ENCODE peak calls at places on chromosomes 1 and 21, in nine cellular contexts. D is A549, G is tibial artery, I is stomach, X is fibroblast of the aortic adventitia, B is body of pancreas, U is fibroblast of lung, R is colonic mucosa, F is foreskin fibroblast. P is an unnamed sample.

GRCh38 chr1:41882496-41882895 is 36.2 kb downstream of the HIVEP3 start:
- DNase-seq in D (no peak), G (no peak), I (no peak), X (no peak), B (no peak), U (no peak), R (no peak), F (no peak), P (no peak)

GRCh38 chr1:58238846-58239245 is 307.7 kb downstream of the OMA1 start:
- DNase-seq in D (no peak), G (no peak), I (no peak), X (no peak), B (no peak), U (no peak), R (no peak), F (no peak), P (no peak)

GRCh38 chr1:56502700-56503245 is 76.6 kb downstream of the PLPP3 start:
- DNase-seq in D (peak), G (no peak), I (no peak), X (peak), B (no peak), U (peak), R (no peak), F (peak), P (no peak)

GRCh38 chr1:226712779-226713420 is 26.2 kb downstream of the ITPKB start:
- DNase-seq in D (no peak), G (no peak), I (no peak), X (no peak), B (no peak), U (no peak), R (no peak), F (no peak), P (no peak)

GRCh38 chr1:26483980-26484379 is 11.7 kb downstream of the HMGN2 start:
- DNase-seq in D (no peak), G (no peak), I (no peak), X (peak), B (no peak), U (peak), R (no peak), F (no peak), P (no peak)

GRCh38 chr21:39373634-39374033 is 24.7 kb upstream of the HMGN1 start:
- DNase-seq in D (peak), G (no peak), I (no peak), X (peak), B (no peak), U (peak), R (no peak), F (peak), P (peak)

GRCh38 chr1:153774036-153774435 is 1.2 kb upstream of the SLC27A3 start:
- DNase-seq in D (no peak), G (no peak), I (no peak), X (no peak), B (no peak), U (no peak), R (no peak), F (no peak), P (no peak)

GRCh38 chr1:99657213-99658030 is 11.5 kb downstream of the PALMD start:
- DNase-seq in D (no peak), G (no peak), I (no peak), X (no peak), B (no peak), U (peak), R (no peak), F (no peak), P (peak)

GRCh38 chr1:52294580-52294979 is 71.4 kb downstream of the CC2D1B start:
- DNase-seq in D (no peak), G (no peak), I (no peak), X (peak), B (no peak), U (peak), R (no peak), F (peak), P (no peak)

GRCh38 chr1:97581614-97582051 is 339.2 kb downstream of the DPYD start:
- DNase-seq in D (peak), G (no peak), I (no peak), X (peak), B (no peak), U (peak), R (no peak), F (peak), P (no peak)

GRCh38 chr1:19081218-19081893 is 124.9 kb upstream of the IFFO2 start:
- DNase-seq in D (peak), G (peak), I (no peak), X (peak), B (no peak), U (peak), R (peak), F (peak), P (peak)
- H3K4me3 ChIP-seq in D (peak), G (no peak), I (peak), X (peak), B (no peak), U (no peak), R (no peak), F (no peak), P (no peak)

GRCh38 chr1:171128463-171128862 is 37.8 kb downstream of the FMO3 start:
- DNase-seq in D (no peak), G (no peak), I (no peak), X (no peak), B (no peak), U (no peak), R (no peak), F (no peak), P (no peak)
- H3K4me3 ChIP-seq in D (no peak), G (no peak), I (no peak), X (no peak), B (no peak), U (no peak), R (no peak), F (no peak), P (no peak)

GRCh38 chr1:155175281-155175926 is 1.8 kb downstream of the TRIM46 start:
- DNase-seq in D (no peak), G (no peak), I (peak), X (no peak), B (peak), U (no peak), R (peak), F (no peak), P (no peak)

GRCh38 chr1:155177192-155177917 is 3.7 kb downstream of the TRIM46 start:
- DNase-seq in D (no peak), G (no peak), I (peak), X (no peak), B (peak), U (no peak), R (peak), F (no peak), P (no peak)

GRCh38 chr1:155177918-155178281 is 4.3 kb downstream of the TRIM46 start:
- DNase-seq in D (no peak), G (no peak), I (peak), X (no peak), B (peak), U (no peak), R (peak), F (no peak), P (no peak)

GRCh38 chr1:155175927-155176371 is 2.3 kb downstream of the TRIM46 start:
- DNase-seq in D (peak), G (no peak), I (peak), X (no peak), B (peak), U (no peak), R (peak), F (no peak), P (no peak)

GRCh38 chr1:155176544-155177071 is 3.0 kb downstream of the TRIM46 start:
- DNase-seq in D (peak), G (peak), I (peak), X (peak), B (peak), U (peak), R (peak), F (peak), P (peak)
- H3K4me3 ChIP-seq in D (no peak), G (no peak), I (no peak), X (no peak), B (no peak), U (no peak), R (no peak), F (no peak), P (no peak)

DNA sequence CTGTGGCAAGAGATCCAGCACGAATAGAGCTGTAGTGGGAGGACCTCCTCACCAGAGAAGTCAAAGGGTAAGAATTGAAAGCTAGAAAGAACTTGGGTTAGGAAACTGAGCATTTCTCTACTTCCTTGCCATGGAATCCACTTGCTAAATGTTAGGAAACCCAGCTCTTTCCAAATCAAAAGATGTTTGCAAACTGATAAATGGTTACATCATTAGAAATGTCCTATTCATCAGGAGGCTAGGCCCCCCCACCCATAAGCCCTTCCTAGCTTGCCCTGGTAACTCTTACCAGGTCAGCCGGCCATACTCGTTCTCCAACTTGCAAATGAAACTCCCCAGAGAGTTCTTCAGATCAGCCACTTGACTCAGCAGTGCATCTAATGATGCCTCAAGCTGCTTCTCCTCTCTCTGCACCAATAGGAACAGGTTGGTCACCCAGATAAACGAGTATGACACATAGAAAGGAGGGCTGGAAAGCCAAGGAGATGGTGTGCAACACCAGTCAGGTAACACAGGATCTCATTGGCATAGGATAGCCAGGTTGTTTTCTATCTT is 1.5 kb downstream of the MED8 start:
- DNase-seq in D (no peak), G (no peak), I (no peak), X (peak), B (no peak), U (peak), R (no peak), F (no peak), P (no peak)
- H3K4me3 ChIP-seq in D (no peak), G (peak), I (peak), X (peak), B (no peak), U (peak), R (no peak), F (peak), P (no peak)

GRCh38 chr1:200896571-200897187 is 2.0 kb downstream of the INAVA start:
- DNase-seq in D (peak), G (no peak), I (peak), X (peak), B (peak), U (peak), R (peak), F (no peak), P (peak)
- H3K4me3 ChIP-seq in D (peak), G (no peak), I (peak), X (no peak), B (no peak), U (no peak), R (peak), F (no peak), P (no peak)

GRCh38 chr1:217019475-217019874 is 296.2 kb upstream of the ESRRG start:
- DNase-seq in D (no peak), G (no peak), I (no peak), X (no peak), B (no peak), U (no peak), R (no peak), F (no peak), P (no peak)
- H3K4me3 ChIP-seq in D (no peak), G (no peak), I (no peak), X (no peak), B (no peak), U (no peak), R (no peak), F (no peak), P (no peak)

GRCh38 chr1:200372095-200372884 is 37.5 kb downstream of the ZNF281 start:
- DNase-seq in D (peak), G (no peak), I (no peak), X (peak), B (no peak), U (peak), R (no peak), F (peak), P (peak)

GRCh38 chr1:200374569-200375312 is 35.1 kb downstream of the ZNF281 start:
- DNase-seq in D (peak), G (no peak), I (no peak), X (no peak), B (no peak), U (peak), R (no peak), F (no peak), P (no peak)

GRCh38 chr1:200372885-200373181 is 37.0 kb downstream of the ZNF281 start:
- DNase-seq in D (no peak), G (no peak), I (no peak), X (no peak), B (no peak), U (no peak), R (no peak), F (no peak), P (no peak)

GRCh38 chr1:200376521-200376920 is 33.3 kb downstream of the ZNF281 start:
- DNase-seq in D (peak), G (no peak), I (no peak), X (peak), B (no peak), U (no peak), R (no peak), F (peak), P (no peak)

DNA sequence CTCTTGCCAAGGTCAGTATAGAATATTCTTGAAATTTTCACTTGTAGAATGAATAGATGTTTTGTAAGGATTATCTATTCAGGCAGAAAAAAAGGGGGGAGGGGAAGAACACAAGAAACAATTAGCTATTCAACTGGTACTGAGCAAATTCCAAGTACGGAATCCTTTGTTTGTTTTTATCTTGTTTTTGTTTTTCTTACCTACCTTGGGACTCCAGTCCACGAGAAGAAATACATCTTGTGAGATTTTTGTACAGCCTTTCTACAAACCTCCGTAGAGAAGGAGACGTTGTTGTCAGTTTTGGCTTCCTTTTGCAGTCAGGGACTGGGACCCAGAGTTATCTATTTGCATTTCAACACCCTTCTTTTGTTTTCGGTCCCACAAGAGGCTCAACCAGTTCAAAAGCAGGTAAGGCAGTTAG is 36.0 kb downstream of the ZNF281 start:
- DNase-seq in D (no peak), G (no peak), I (no peak), X (no peak), B (no peak), U (no peak), R (no peak), F (no peak), P (no peak)
- H3K4me3 ChIP-seq in D (peak), G (no peak), I (no peak), X (no peak), B (no peak), U (no peak), R (no peak), F (no peak), P (no peak)

GRCh38 chr1:1419363-1419811 is 1.7 kb downstream of the ANKRD65 start:
- DNase-seq in D (no peak), G (no peak), I (no peak), X (no peak), B (no peak), U (no peak), R (no peak), F (no peak), P (no peak)
- H3K4me3 ChIP-seq in D (no peak), G (peak), I (peak), X (no peak), B (no peak), U (no peak), R (peak), F (no peak), P (no peak)

GRCh38 chr1:246698466-246699094 is 25.6 kb upstream of the SCCPDH start:
- DNase-seq in D (no peak), G (no peak), I (no peak), X (no peak), B (no peak), U (no peak), R (peak), F (no peak), P (no peak)

GRCh38 chr1:246703581-246703980 is 20.6 kb upstream of the SCCPDH start:
- DNase-seq in D (no peak), G (no peak), I (peak), X (no peak), B (no peak), U (peak), R (peak), F (peak), P (no peak)

GRCh38 chr1:246695136-246695535 is 29.1 kb upstream of the SCCPDH start:
- DNase-seq in D (no peak), G (no peak), I (no peak), X (no peak), B (no peak), U (no peak), R (no peak), F (peak), P (no peak)

GRCh38 chr1:246695666-246696065 is 28.5 kb upstream of the SCCPDH start:
- DNase-seq in D (no peak), G (no peak), I (no peak), X (no peak), B (no peak), U (no peak), R (peak), F (no peak), P (no peak)

DNA sequence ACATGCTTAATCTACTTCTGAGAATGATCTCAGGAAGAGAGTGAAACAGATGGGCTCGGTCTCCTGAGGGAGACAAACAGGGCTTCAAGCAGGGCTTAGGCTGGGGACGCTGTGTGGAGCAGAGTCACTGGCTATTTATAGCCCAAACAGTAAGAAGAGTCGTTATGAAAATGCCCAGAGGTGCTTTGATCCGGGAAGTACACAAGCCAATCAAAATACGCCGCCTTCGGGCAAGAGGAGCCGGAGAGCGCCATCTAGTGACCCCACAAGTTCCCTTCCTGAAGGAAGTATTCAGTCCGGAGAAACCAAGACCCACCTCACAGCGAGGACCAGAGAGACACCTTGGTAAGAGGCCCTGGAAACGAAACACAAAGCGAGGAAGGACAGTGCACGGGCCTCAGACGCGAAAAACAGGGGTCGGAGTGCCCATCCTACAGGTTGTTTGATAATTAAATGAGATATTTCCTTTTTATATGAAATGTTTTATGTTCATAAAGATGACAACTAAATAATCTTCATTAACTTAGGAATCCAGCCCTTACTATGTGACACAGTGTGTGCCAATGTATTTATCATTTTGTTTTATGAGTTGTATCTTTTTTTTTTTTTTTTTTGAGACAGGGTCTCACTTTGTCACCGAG is 25.0 kb upstream of the SCCPDH start:
- DNase-seq in D (peak), G (peak), I (peak), X (peak), B (peak), U (peak), R (peak), F (peak), P (peak)
- H3K4me3 ChIP-seq in D (peak), G (peak), I (peak), X (peak), B (no peak), U (peak), R (no peak), F (peak), P (peak)